ENCODE peak calls at places on chromosomes 5 and 9, in five cellular contexts. One of them, this sample, is unnamed.

GRCh38 chr5:140360101-140360500 is at the start of gene SLC4A9:
- DNase-seq in sciatic nerve: no peak
- DNase-seq in GF-D8: no peak
- DNase-seq in lung microvascular endothelial cell: no peak
- DNase-seq in SHP77: no peak
- DNase-seq in this sample: no peak

GRCh38 chr5:139204196-139204595 is 6.0 kb upstream of the SIL1 start:
- DNase-seq in GF-D8: no peak
- DNase-seq in SHP77: no peak
- DNase-seq in lung microvascular endothelial cell: no peak
- DNase-seq in sciatic nerve: no peak
- DNase-seq in this sample: no peak

GRCh38 chr5:106269252-106269843 is 1401.4 kb downstream of the EFNA5 start:
- DNase-seq in lung microvascular endothelial cell: no peak
- DNase-seq in sciatic nerve: no peak
- DNase-seq in SHP77: no peak
- DNase-seq in GF-D8: no peak
- DNase-seq in this sample: peak

GRCh38 chr9:99076030-99076429 is 28.9 kb upstream of the TGFBR1 start:
- DNase-seq in lung microvascular endothelial cell: no peak
- DNase-seq in GF-D8: no peak
- DNase-seq in sciatic nerve: no peak
- DNase-seq in SHP77: no peak
- DNase-seq in this sample: no peak

GRCh38 chr5:9033524-9033923 is 512.4 kb downstream of the SEMA5A start:
- DNase-seq in sciatic nerve: no peak
- DNase-seq in GF-D8: no peak
- DNase-seq in lung microvascular endothelial cell: no peak
- DNase-seq in SHP77: no peak
- DNase-seq in this sample: no peak

GRCh38 chr9:93061791-93062299 is 3.3 kb downstream of the SUSD3 start:
- DNase-seq in lung microvascular endothelial cell: no peak
- DNase-seq in sciatic nerve: no peak
- DNase-seq in SHP77: peak
- DNase-seq in GF-D8: no peak
- DNase-seq in this sample: no peak

GRCh38 chr5:179472641-179473040 is 77.7 kb upstream of the RUFY1 start:
- DNase-seq in sciatic nerve: no peak
- DNase-seq in SHP77: no peak
- DNase-seq in GF-D8: no peak
- DNase-seq in lung microvascular endothelial cell: no peak
- DNase-seq in this sample: no peak

GRCh38 chr9:135888126-135888765 is 19.1 kb downstream of the CAMSAP1 start:
- DNase-seq in sciatic nerve: no peak
- DNase-seq in GF-D8: no peak
- DNase-seq in lung microvascular endothelial cell: no peak
- DNase-seq in SHP77: no peak
- DNase-seq in this sample: no peak

GRCh38 chr5:57705769-57706168 is 223.2 kb upstream of the ACTBL2 start:
- DNase-seq in sciatic nerve: no peak
- DNase-seq in lung microvascular endothelial cell: no peak
- DNase-seq in GF-D8: no peak
- DNase-seq in SHP77: no peak
- DNase-seq in this sample: no peak

GRCh38 chr9:33294670-33295432 is 4.5 kb downstream of the NFX1 start:
- DNase-seq in lung microvascular endothelial cell: no peak
- DNase-seq in SHP77: no peak
- DNase-seq in GF-D8: no peak
- DNase-seq in sciatic nerve: no peak
- DNase-seq in this sample: no peak